ENCODE peak calls at places on chromosomes 7 and 10, in eight cellular contexts. One of them, this sample, is unnamed.

GRCh38 chr7:142807855-142808460 is 37.2 kb downstream of the PRSS2 start:
- DNase-seq in A549: no peak
- DNase-seq in lower lobe of right lung: no peak
- DNase-seq in stomach: no peak
- DNase-seq in heart right ventricle: no peak
- DNase-seq in cardiac muscle cell: no peak
- DNase-seq in ovary: no peak
- DNase-seq in CD8-positive, alpha-beta T cell: no peak
- DNase-seq in this sample: no peak

GRCh38 chr7:35571596-35572240 is 123.2 kb downstream of the HERPUD2 start:
- DNase-seq in lower lobe of right lung: no peak
- DNase-seq in stomach: no peak
- DNase-seq in cardiac muscle cell: no peak
- DNase-seq in ovary: no peak
- DNase-seq in CD8-positive, alpha-beta T cell: no peak
- DNase-seq in A549: no peak
- DNase-seq in heart right ventricle: no peak
- DNase-seq in this sample: no peak

GRCh38 chr7:1557771-1558170 is 1.8 kb upstream of the TMEM184A start:
- DNase-seq in cardiac muscle cell: no peak
- DNase-seq in CD8-positive, alpha-beta T cell: no peak
- DNase-seq in heart right ventricle: no peak
- DNase-seq in A549: no peak
- DNase-seq in ovary: no peak
- DNase-seq in stomach: no peak
- DNase-seq in lower lobe of right lung: peak; percentile 30
- DNase-seq in this sample: peak; percentile 60

GRCh38 chr7:116713918-116714317 is 41.9 kb downstream of the MET start:
- DNase-seq in ovary: no peak
- DNase-seq in heart right ventricle: no peak
- DNase-seq in A549: no peak
- DNase-seq in cardiac muscle cell: no peak
- DNase-seq in stomach: no peak
- DNase-seq in CD8-positive, alpha-beta T cell: no peak
- DNase-seq in lower lobe of right lung: no peak
- DNase-seq in this sample: no peak

GRCh38 chr10:124728830-124729661 is 15.1 kb downstream of the FAM53B start:
- DNase-seq in heart right ventricle: no peak
- DNase-seq in cardiac muscle cell: no peak
- DNase-seq in A549: no peak
- DNase-seq in CD8-positive, alpha-beta T cell: no peak
- DNase-seq in stomach: no peak
- DNase-seq in ovary: peak; percentile 23
- DNase-seq in lower lobe of right lung: no peak
- DNase-seq in this sample: peak; percentile 48

GRCh38 chr10:46555713-46556514 is 544 bp downstream of the GPRIN2 start:
- DNase-seq in stomach: peak; percentile 47
- DNase-seq in ovary: peak; percentile 16
- DNase-seq in A549: peak; percentile 51
- DNase-seq in cardiac muscle cell: peak; percentile 37
- DNase-seq in heart right ventricle: no peak
- DNase-seq in CD8-positive, alpha-beta T cell: no peak
- DNase-seq in lower lobe of right lung: peak; percentile 73
- DNase-seq in this sample: peak; percentile 84

GRCh38 chr7:74066626-74067025 is 17.0 kb upstream of the LIMK1 start:
- DNase-seq in CD8-positive, alpha-beta T cell: no peak
- DNase-seq in A549: no peak
- DNase-seq in heart right ventricle: no peak
- DNase-seq in cardiac muscle cell: no peak
- DNase-seq in lower lobe of right lung: peak; percentile 38
- DNase-seq in ovary: no peak
- DNase-seq in stomach: no peak
- DNase-seq in this sample: peak; percentile 46

GRCh38 chr7:30159698-30160143 is 24.9 kb downstream of the MTURN start:
- DNase-seq in heart right ventricle: no peak
- DNase-seq in CD8-positive, alpha-beta T cell: no peak
- DNase-seq in lower lobe of right lung: peak; percentile 80
- DNase-seq in ovary: no peak
- DNase-seq in A549: no peak
- DNase-seq in cardiac muscle cell: peak; percentile 46
- DNase-seq in stomach: peak; percentile 56
- DNase-seq in this sample: peak; percentile 58

GRCh38 chr10:129946868-129947267 is 17.2 kb downstream of the EBF3 start:
- DNase-seq in heart right ventricle: no peak
- DNase-seq in lower lobe of right lung: no peak
- DNase-seq in ovary: no peak
- DNase-seq in A549: no peak
- DNase-seq in cardiac muscle cell: no peak
- DNase-seq in CD8-positive, alpha-beta T cell: no peak
- DNase-seq in stomach: peak; percentile 21
- DNase-seq in this sample: no peak

GRCh38 chr10:129949411-129950335 is 14.4 kb downstream of the EBF3 start:
- DNase-seq in CD8-positive, alpha-beta T cell: no peak
- DNase-seq in stomach: peak; percentile 21
- DNase-seq in cardiac muscle cell: peak; percentile 62
- DNase-seq in A549: no peak
- DNase-seq in heart right ventricle: peak; percentile 82
- DNase-seq in lower lobe of right lung: no peak
- DNase-seq in ovary: no peak
- DNase-seq in this sample: peak; percentile 82

GRCh38 chr10:129945031-129945430 is 19.0 kb downstream of the EBF3 start:
- DNase-seq in cardiac muscle cell: no peak
- DNase-seq in CD8-positive, alpha-beta T cell: no peak
- DNase-seq in ovary: no peak
- DNase-seq in A549: no peak
- DNase-seq in lower lobe of right lung: no peak
- DNase-seq in heart right ventricle: no peak
- DNase-seq in stomach: no peak
- DNase-seq in this sample: no peak

GRCh38 chr10:129942936-129943724 is 20.9 kb downstream of the EBF3 start:
- DNase-seq in ovary: no peak
- DNase-seq in stomach: peak; percentile 23
- DNase-seq in heart right ventricle: no peak
- DNase-seq in A549: no peak
- DNase-seq in CD8-positive, alpha-beta T cell: no peak
- DNase-seq in lower lobe of right lung: no peak
- DNase-seq in cardiac muscle cell: no peak
- DNase-seq in this sample: no peak

DNA sequence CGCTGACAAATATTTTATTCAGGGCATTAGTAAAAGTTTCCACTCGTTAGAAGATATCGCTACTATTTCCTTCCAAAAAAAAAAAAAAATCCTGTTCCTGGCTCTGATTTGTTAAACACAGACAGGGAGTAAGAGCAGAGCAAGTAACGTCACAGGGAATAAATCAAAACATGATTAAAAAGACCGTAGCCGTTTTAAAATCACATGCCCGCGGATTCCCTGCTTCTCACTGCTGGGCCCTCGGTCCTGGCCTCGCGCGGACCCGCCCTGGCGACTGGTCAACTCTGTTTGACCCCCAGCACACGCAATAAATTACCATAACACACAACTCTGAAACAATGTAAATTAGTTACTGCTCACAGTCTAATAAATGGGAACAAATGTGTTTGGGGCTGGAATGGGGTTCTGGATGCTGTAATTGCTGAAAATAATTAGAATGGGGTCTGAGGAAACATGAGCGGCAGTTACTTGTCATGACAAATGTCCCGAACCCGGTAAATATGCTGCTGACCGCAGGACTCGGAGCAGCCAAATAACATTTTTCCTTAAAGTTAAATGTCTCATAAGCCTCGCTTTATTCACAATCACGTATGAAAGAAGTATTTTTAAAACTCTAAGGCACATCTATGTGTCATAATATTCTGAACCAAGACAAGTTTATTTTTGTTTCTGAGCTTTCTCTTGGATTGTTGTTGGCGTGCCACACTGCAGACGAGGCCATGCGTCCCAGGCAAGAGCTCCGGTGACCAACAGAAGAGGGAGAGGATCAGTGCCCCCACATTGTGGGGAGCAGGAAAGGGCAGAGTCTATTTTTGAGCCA is 17.9 kb downstream of the EBF3 start:
- DNase-seq in heart right ventricle: no peak
- DNase-seq in cardiac muscle cell: no peak
- DNase-seq in A549: no peak
- DNase-seq in stomach: peak; percentile 9
- DNase-seq in lower lobe of right lung: no peak
- DNase-seq in CD8-positive, alpha-beta T cell: no peak
- DNase-seq in ovary: peak; percentile 69
- DNase-seq in this sample: no peak
- H3K4me1 ChIP-seq in heart right ventricle: peaks cover 58% of the 10 kb centered on the region
- H3K4me1 ChIP-seq in cardiac muscle cell: no peaks in the 10 kb centered on the region
- H3K4me1 ChIP-seq in A549: no peaks in the 10 kb centered on the region
- H3K4me1 ChIP-seq in stomach: no peaks in the 10 kb centered on the region
- H3K4me1 ChIP-seq in lower lobe of right lung: no peaks in the 10 kb centered on the region
- H3K4me1 ChIP-seq in CD8-positive, alpha-beta T cell: no peaks in the 10 kb centered on the region
- H3K4me1 ChIP-seq in ovary: no peaks in the 10 kb centered on the region
- H3K4me1 ChIP-seq in this sample: no peaks in the 10 kb centered on the region

DNA sequence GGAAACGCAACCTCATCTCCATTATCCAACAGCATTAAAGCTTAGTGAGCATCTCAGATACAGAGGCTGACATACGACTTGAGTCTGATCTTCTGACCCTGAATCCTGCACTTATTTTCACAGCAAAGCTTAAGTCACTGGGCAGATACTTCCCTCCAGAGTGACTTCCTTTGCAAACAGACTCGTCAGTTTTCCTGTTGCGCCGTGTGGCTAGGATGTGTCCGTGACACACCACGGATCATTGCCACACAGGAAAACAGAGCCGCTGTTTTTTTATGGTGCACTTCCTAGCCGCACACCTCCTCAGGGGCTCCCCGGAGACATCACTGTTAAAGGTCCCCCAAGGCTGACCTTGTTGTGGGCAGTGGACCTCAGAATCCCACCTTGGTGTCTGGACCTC is 94.9 kb upstream of the MKI67 start:
- DNase-seq in lower lobe of right lung: no peak
- DNase-seq in A549: no peak
- DNase-seq in heart right ventricle: no peak
- DNase-seq in stomach: no peak
- DNase-seq in ovary: no peak
- DNase-seq in cardiac muscle cell: no peak
- DNase-seq in CD8-positive, alpha-beta T cell: no peak
- DNase-seq in this sample: no peak
- H3K27ac ChIP-seq in lower lobe of right lung: no peak overlapping the region
- H3K27ac ChIP-seq in A549: no peak overlapping the region
- H3K27ac ChIP-seq in heart right ventricle: no peak overlapping the region
- H3K27ac ChIP-seq in stomach: no peak overlapping the region
- H3K27ac ChIP-seq in ovary: no peak overlapping the region
- H3K27ac ChIP-seq in cardiac muscle cell: no peak overlapping the region
- H3K27ac ChIP-seq in CD8-positive, alpha-beta T cell: no peak overlapping the region
- H3K27ac ChIP-seq in this sample: no peak overlapping the region

GRCh38 chr7:130881799-130882141 is 147.8 kb upstream of the KLF14 start:
- DNase-seq in ovary: no peak
- DNase-seq in lower lobe of right lung: no peak
- DNase-seq in heart right ventricle: no peak
- DNase-seq in stomach: no peak
- DNase-seq in CD8-positive, alpha-beta T cell: no peak
- DNase-seq in cardiac muscle cell: no peak
- DNase-seq in A549: no peak
- DNase-seq in this sample: no peak

GRCh38 chr7:130886438-130887135 is 152.6 kb upstream of the KLF14 start:
- DNase-seq in cardiac muscle cell: no peak
- DNase-seq in ovary: no peak
- DNase-seq in heart right ventricle: no peak
- DNase-seq in A549: no peak
- DNase-seq in CD8-positive, alpha-beta T cell: no peak
- DNase-seq in stomach: no peak
- DNase-seq in lower lobe of right lung: peak; percentile 57
- DNase-seq in this sample: no peak

GRCh38 chr7:130884437-130885417 is 150.7 kb upstream of the KLF14 start:
- DNase-seq in cardiac muscle cell: no peak
- DNase-seq in CD8-positive, alpha-beta T cell: no peak
- DNase-seq in lower lobe of right lung: peak; percentile 64
- DNase-seq in stomach: no peak
- DNase-seq in ovary: no peak
- DNase-seq in A549: no peak
- DNase-seq in heart right ventricle: no peak
- DNase-seq in this sample: no peak

GRCh38 chr7:130882396-130882795 is 148.4 kb upstream of the KLF14 start:
- DNase-seq in lower lobe of right lung: no peak
- DNase-seq in stomach: no peak
- DNase-seq in cardiac muscle cell: no peak
- DNase-seq in CD8-positive, alpha-beta T cell: no peak
- DNase-seq in A549: no peak
- DNase-seq in ovary: no peak
- DNase-seq in heart right ventricle: no peak
- DNase-seq in this sample: no peak

DNA sequence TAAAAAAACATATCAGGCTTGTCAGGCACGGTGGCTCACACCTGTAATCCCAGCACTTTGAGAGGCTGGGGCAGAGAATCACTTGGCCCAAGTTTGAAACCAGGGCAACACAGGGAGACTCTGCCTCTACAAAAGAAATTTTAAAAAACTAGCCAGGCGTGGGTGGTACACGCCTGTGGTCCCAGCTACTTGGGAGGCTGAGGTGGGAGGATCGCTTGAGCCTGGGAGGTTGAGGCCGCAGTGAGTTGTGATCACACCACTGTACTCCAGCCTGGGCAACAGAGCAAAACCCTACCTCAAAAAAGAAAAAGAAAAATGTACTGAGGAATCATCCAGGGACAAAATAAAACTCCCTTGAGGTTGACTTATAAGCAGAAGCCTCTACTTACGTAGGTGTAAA is 149.9 kb upstream of the KLF14 start:
- DNase-seq in ovary: no peak
- DNase-seq in cardiac muscle cell: no peak
- DNase-seq in CD8-positive, alpha-beta T cell: no peak
- DNase-seq in stomach: no peak
- DNase-seq in heart right ventricle: no peak
- DNase-seq in lower lobe of right lung: no peak
- DNase-seq in A549: no peak
- DNase-seq in this sample: no peak
- H3K4me1 ChIP-seq in ovary: peaks cover 5% of the 10 kb centered on the region
- H3K4me1 ChIP-seq in cardiac muscle cell: no peaks in the 10 kb centered on the region
- H3K4me1 ChIP-seq in CD8-positive, alpha-beta T cell: peaks cover under 1% of the 10 kb centered on the region
- H3K4me1 ChIP-seq in stomach: peaks cover 63% of the 10 kb centered on the region
- H3K4me1 ChIP-seq in heart right ventricle: peaks cover 40% of the 10 kb centered on the region
- H3K4me1 ChIP-seq in lower lobe of right lung: peaks cover 72% of the 10 kb centered on the region
- H3K4me1 ChIP-seq in A549: peaks cover 99% of the 10 kb centered on the region
- H3K4me1 ChIP-seq in this sample: peaks cover 47% of the 10 kb centered on the region

GRCh38 chr7:79610301-79610700 is 156.8 kb upstream of the MAGI2 start:
- DNase-seq in stomach: no peak
- DNase-seq in CD8-positive, alpha-beta T cell: no peak
- DNase-seq in A549: no peak
- DNase-seq in lower lobe of right lung: no peak
- DNase-seq in ovary: no peak
- DNase-seq in heart right ventricle: no peak
- DNase-seq in cardiac muscle cell: no peak
- DNase-seq in this sample: no peak

GRCh38 chr7:79615466-79615865 is 162.0 kb upstream of the MAGI2 start:
- DNase-seq in A549: no peak
- DNase-seq in CD8-positive, alpha-beta T cell: no peak
- DNase-seq in heart right ventricle: no peak
- DNase-seq in lower lobe of right lung: no peak
- DNase-seq in cardiac muscle cell: no peak
- DNase-seq in ovary: no peak
- DNase-seq in stomach: no peak
- DNase-seq in this sample: no peak

GRCh38 chr7:79612027-79612426 is 158.6 kb upstream of the MAGI2 start:
- DNase-seq in lower lobe of right lung: no peak
- DNase-seq in heart right ventricle: no peak
- DNase-seq in stomach: no peak
- DNase-seq in A549: no peak
- DNase-seq in ovary: no peak
- DNase-seq in cardiac muscle cell: no peak
- DNase-seq in CD8-positive, alpha-beta T cell: no peak
- DNase-seq in this sample: no peak

GRCh38 chr7:79610905-79611304 is 157.4 kb upstream of the MAGI2 start:
- DNase-seq in A549: no peak
- DNase-seq in heart right ventricle: no peak
- DNase-seq in cardiac muscle cell: peak; percentile 57
- DNase-seq in ovary: no peak
- DNase-seq in CD8-positive, alpha-beta T cell: no peak
- DNase-seq in lower lobe of right lung: no peak
- DNase-seq in stomach: no peak
- DNase-seq in this sample: no peak

DNA sequence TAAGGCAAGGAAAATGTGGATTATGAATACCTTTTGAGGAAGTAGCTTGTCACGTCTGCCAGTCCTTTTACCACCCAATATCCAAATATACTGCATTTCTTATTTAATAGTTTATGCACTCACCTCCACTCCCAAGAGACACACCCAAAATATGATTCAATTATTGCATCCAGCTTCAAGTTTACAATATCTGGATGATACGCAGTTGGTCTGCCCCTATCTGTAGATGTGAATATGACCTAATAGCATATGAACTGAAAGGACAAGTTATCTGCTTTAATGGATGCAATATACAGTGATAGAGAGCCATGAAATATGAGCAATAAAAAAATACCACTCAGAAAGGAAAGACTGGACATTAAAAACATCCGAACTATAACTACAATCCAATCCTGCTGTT is 159.4 kb upstream of the MAGI2 start:
- DNase-seq in stomach: no peak
- DNase-seq in cardiac muscle cell: no peak
- DNase-seq in ovary: no peak
- DNase-seq in A549: no peak
- DNase-seq in CD8-positive, alpha-beta T cell: no peak
- DNase-seq in heart right ventricle: no peak
- DNase-seq in lower lobe of right lung: no peak
- DNase-seq in this sample: no peak
- H3K27ac ChIP-seq in stomach: no peak overlapping the region
- H3K27ac ChIP-seq in cardiac muscle cell: no peak overlapping the region
- H3K27ac ChIP-seq in ovary: no peak overlapping the region
- H3K27ac ChIP-seq in A549: no peak overlapping the region
- H3K27ac ChIP-seq in CD8-positive, alpha-beta T cell: no peak overlapping the region
- H3K27ac ChIP-seq in heart right ventricle: no peak overlapping the region
- H3K27ac ChIP-seq in lower lobe of right lung: no peak overlapping the region
- H3K27ac ChIP-seq in this sample: no peak overlapping the region